ENCODE peak calls at places on chromosomes 12 and 14, in six cellular contexts. U is amniotic stem cell; N is activated naive CD4-positive, alpha-beta T cell; V is kidney tubule cell; L is kidney epithelial cell; E is A172. P is an unnamed sample.
A peak's percentile ranks its signal among the peaks of the same experiment; 100 is the strongest.

GRCh38 chr14:29738056-29738455 is 189.6 kb downstream of the PRKD1 start:
- DNase-seq in L (no peak), U (no peak), E (no peak), V (no peak), N (no peak), P (no peak)

GRCh38 chr14:94313991-94314655 is 9.0 kb downstream of the SERPINA6 start:
- DNase-seq in E (no peak), L (no peak), V (peak; percentile 43), U (no peak), N (no peak), P (peak; percentile 34)

GRCh38 chr12:57094194-57095160 is 5.6 kb downstream of the NAB2 start:
- DNase-seq in U (no peak), E (no peak), L (no peak), N (no peak), V (no peak), P (no peak)

GRCh38 chr14:104715416-104715815 is 8.6 kb upstream of the ADSS1 start:
- DNase-seq in V (no peak), E (no peak), U (no peak), L (no peak), N (no peak), P (no peak)

GRCh38 chr12:6337958-6338406 is 3.9 kb downstream of the TNFRSF1A start:
- DNase-seq in V (peak; percentile 61), U (no peak), L (no peak), E (no peak), N (no peak), P (no peak)

GRCh38 chr14:92615451-92615850 is 101.9 kb downstream of the RIN3 start:
- DNase-seq in V (no peak), E (no peak), U (no peak), N (peak; percentile 59), L (no peak), P (no peak)

GRCh38 chr12:54017027-54017788 is 8.4 kb downstream of the HOXC8 start:
- DNase-seq in L (no peak), V (peak; percentile 77), N (no peak), U (no peak), E (no peak), P (peak; percentile 50)

GRCh38 chr12:39867631-39868030 is 238.2 kb downstream of the SLC2A13 start:
- DNase-seq in L (no peak), N (no peak), E (no peak), U (no peak), V (no peak), P (no peak)

GRCh38 chr14:89537911-89538310 is 120.9 kb upstream of the FOXN3 start:
- DNase-seq in V (no peak), L (no peak), E (no peak), N (no peak), U (no peak), P (no peak)

GRCh38 chr12:122669397-122670070 is 33.6 kb downstream of the HCAR2 start:
- DNase-seq in E (peak; percentile 35), L (no peak), V (peak; percentile 87), U (no peak), N (no peak), P (peak; percentile 45)

GRCh38 chr14:104657114-104657524 is 32.3 kb upstream of the INF2 start:
- DNase-seq in N (no peak), L (no peak), V (no peak), U (no peak), E (no peak), P (no peak)

GRCh38 chr12:63302269-63302940 is 151.4 kb upstream of the AVPR1A start:
- DNase-seq in V (peak; percentile 57), N (no peak), E (peak; percentile 1), L (no peak), U (no peak), P (peak; percentile 75)

GRCh38 chr14:100433428-100433814 is 110.3 kb downstream of the SLC25A47 start:
- DNase-seq in N (no peak), V (no peak), U (no peak), E (no peak), L (no peak), P (no peak)

GRCh38 chr12:3772380-3772779 is 19.5 kb upstream of the CRACR2A start:
- DNase-seq in L (no peak), N (no peak), U (no peak), E (no peak), V (peak; percentile 21), P (peak; percentile 58)

GRCh38 chr14:105873870-105874512 is 347.6 kb downstream of the TMEM121 start:
- DNase-seq in V (no peak), U (no peak), N (no peak), E (no peak), L (no peak), P (no peak)

GRCh38 chr12:12240671-12241345 is 26.0 kb downstream of the LRP6 start:
- DNase-seq in N (no peak), U (no peak), L (no peak), V (no peak), E (no peak), P (peak; percentile 54)

GRCh38 chr12:119412811-119413794 is 78.6 kb downstream of the CCDC60 start:
- DNase-seq in L (peak; percentile 4), E (peak; percentile 45), V (peak; percentile 63), N (no peak), U (no peak), P (peak; percentile 39)

GRCh38 chr12:9064815-9065606 is 50.7 kb downstream of the A2M start:
- DNase-seq in U (no peak), N (no peak), L (peak; percentile 23), V (peak; percentile 89), E (no peak), P (peak; percentile 3)

GRCh38 chr14:83101855-83102254 is 1568.2 kb upstream of the SEL1L start:
- DNase-seq in N (no peak), L (no peak), U (no peak), E (no peak), V (no peak), P (no peak)

GRCh38 chr12:52214421-52214802 is 18.6 kb upstream of the KRT7 start:
- DNase-seq in L (no peak), E (no peak), U (no peak), V (peak; percentile 73), N (no peak), P (no peak)

GRCh38 chr12:50257226-50258166 is 25.8 kb downstream of the LIMA1 start:
- DNase-seq in V (peak; percentile 49), U (no peak), L (no peak), N (no peak), E (no peak), P (peak; percentile 26)

GRCh38 chr12:42638011-42638410 is 48.5 kb upstream of the PRICKLE1 start:
- DNase-seq in L (no peak), N (no peak), U (no peak), E (no peak), V (no peak), P (no peak)

GRCh38 chr12:50362671-50363070 is 33.7 kb downstream of the FAM186A start:
- DNase-seq in U (no peak), V (no peak), E (no peak), N (no peak), L (no peak), P (no peak)

GRCh38 chr14:77641534-77642341 is 25.3 kb upstream of the SPTLC2 start:
- DNase-seq in U (peak; percentile 12), E (no peak), N (peak; percentile 63), V (peak; percentile 51), L (no peak), P (peak; percentile 65)

GRCh38 chr14:100223332-100224171 is 15.4 kb upstream of the YY1 start:
- DNase-seq in E (no peak), N (no peak), L (no peak), V (peak; percentile 47), U (no peak), P (no peak)

GRCh38 chr14:91317381-91318313 is 73.1 kb upstream of the GPR68 start:
- DNase-seq in V (peak; percentile 63), L (no peak), U (no peak), N (peak; percentile 79), E (peak; percentile 3), P (peak; percentile 11)

GRCh38 chr12:42283739-42284138 is 42.2 kb downstream of the ZCRB1 start:
- DNase-seq in U (no peak), L (no peak), E (no peak), V (no peak), N (no peak), P (no peak)

GRCh38 chr12:54397157-54397556 is 12.6 kb upstream of the ZNF385A start:
- DNase-seq in U (no peak), E (no peak), L (no peak), N (no peak), V (no peak), P (no peak)

GRCh38 chr14:50260511-50260910 is 29.1 kb upstream of the SOS2 start:
- DNase-seq in E (peak; percentile 13), U (peak; percentile 30), L (no peak), V (peak; percentile 31), N (no peak), P (peak; percentile 32)

GRCh38 chr12:69927145-69927544 is 102.1 kb downstream of the MYRFL start:
- DNase-seq in L (no peak), U (no peak), E (no peak), N (no peak), V (no peak), P (no peak)

GRCh38 chr14:95525999-95526398 is 8.9 kb upstream of the GLRX5 start:
- DNase-seq in U (no peak), L (no peak), N (no peak), E (no peak), V (no peak), P (no peak)

GRCh38 chr14:81565441-81566290 is 32.0 kb upstream of the SEL1L start:
- DNase-seq in L (no peak), U (no peak), N (no peak), E (no peak), V (peak; percentile 12), P (peak; percentile 3)

GRCh38 chr14:53325176-53325806 is 172.2 kb upstream of the DDHD1 start:
- DNase-seq in L (no peak), E (no peak), V (no peak), N (no peak), U (no peak), P (peak; percentile 31)

GRCh38 chr14:89773644-89774316 is 180.8 kb downstream of the EFCAB11 start:
- DNase-seq in U (no peak), V (peak; percentile 44), E (peak; percentile 55), N (peak; percentile 46), L (peak; percentile 9), P (peak; percentile 61)

GRCh38 chr12:71439613-71440392 is at the start of gene LGR5:
- DNase-seq in U (no peak), L (no peak), N (no peak), V (peak; percentile 20), E (no peak), P (no peak)

GRCh38 chr12:74412607-74413230 is 124.9 kb upstream of the ATXN7L3B start:
- DNase-seq in U (no peak), E (peak; percentile 25), V (peak; percentile 40), N (no peak), L (no peak), P (peak; percentile 14)

GRCh38 chr14:55065411-55065810 is 14.0 kb downstream of the MAPK1IP1L start:
- DNase-seq in U (no peak), N (no peak), V (no peak), E (no peak), L (no peak), P (no peak)